ENCODE peak calls at places on chromosomes 11 and 22, in five cellular contexts. U, A, E, B and J are unnamed samples.

GRCh38 chr11:69878144-69878883 is 59.1 kb upstream of the FGF3 start:
- DNase-seq in U (no peak), A (no peak), E (no peak), B (no peak), J (no peak)

GRCh38 chr11:61509058-61510029 is 795 bp downstream of the LRRC10B start:
- DNase-seq in U (peak; percentile 90), A (no peak), E (peak; percentile 83), B (no peak), J (peak; percentile 79)

GRCh38 chr22:44550666-44551491 is 52.8 kb upstream of the RTL6 start:
- DNase-seq in U (no peak), A (peak; percentile 37), E (peak; percentile 30), B (no peak), J (peak; percentile 96)

GRCh38 chr11:55658031-55658573 is 3.9 kb upstream of the OR4C6 start:
- DNase-seq in U (no peak), A (no peak), E (no peak), B (no peak), J (no peak)

GRCh38 chr11:124415356-124415923 is 9.2 kb downstream of the OR8B4 start:
- DNase-seq in U (peak; percentile 60), A (peak; percentile 19), E (no peak), B (no peak), J (peak; percentile 1)

GRCh38 chr22:44884968-44885805 is 124.6 kb downstream of the PHF21B start:
- DNase-seq in U (no peak), A (no peak), E (no peak), B (no peak), J (no peak)

GRCh38 chr11:126310229-126310991 is 6.5 kb downstream of the DCPS start:
- DNase-seq in U (peak; percentile 85), A (no peak), E (peak; percentile 81), B (peak; percentile 33), J (peak; percentile 91)

GRCh38 chr11:120929664-120930154 is 94.2 kb upstream of the TBCEL start:
- DNase-seq in U (peak; percentile 91), A (no peak), E (peak; percentile 38), B (no peak), J (peak; percentile 11)

GRCh38 chr11:45083544-45084087 is 62.8 kb upstream of the PRDM11 start:
- DNase-seq in U (peak; percentile 29), A (no peak), E (peak; percentile 37), B (no peak), J (no peak)

GRCh38 chr11:36509265-36509664 is 807 bp downstream of the TRAF6 start:
- DNase-seq in U (peak; percentile 85), A (no peak), E (peak; percentile 42), B (no peak), J (no peak)
- TF ChIP-seq CTCF in U (no peak), A (no peak), E (no peak), B (no peak), J (no peak)

DNA sequence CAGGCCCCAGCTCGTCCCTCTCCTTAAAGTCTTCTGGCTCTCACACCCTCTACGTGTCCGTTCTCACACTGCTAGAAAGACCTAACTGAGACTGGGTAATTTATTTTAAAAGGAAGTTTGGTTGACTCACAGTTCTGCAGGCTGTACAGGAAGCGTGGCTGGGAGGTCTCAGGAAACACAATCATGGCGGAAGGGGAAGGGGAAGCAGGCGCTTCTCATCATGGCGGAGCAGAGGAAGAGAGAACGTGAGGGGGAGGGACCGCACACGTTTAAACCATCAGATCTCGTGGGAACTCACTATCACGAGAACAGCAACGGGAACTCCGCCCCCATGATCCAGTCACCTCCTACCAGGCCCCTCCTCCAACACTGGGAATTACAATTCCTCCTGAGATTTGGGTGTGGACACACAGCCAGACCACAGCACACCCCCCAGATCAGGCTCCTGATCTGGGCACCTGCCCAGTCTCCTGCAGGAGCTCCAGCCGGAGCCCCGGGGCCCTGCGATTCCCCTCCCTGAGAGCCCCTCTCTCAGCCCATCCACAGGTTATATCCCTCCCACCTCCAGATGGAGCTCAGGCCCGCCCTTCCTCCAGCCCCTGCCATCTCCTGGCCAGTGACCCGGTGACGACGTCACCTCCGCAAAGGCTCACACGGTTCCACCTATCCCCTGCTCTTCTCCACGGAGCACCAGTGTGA is 170.2 kb downstream of the BRD1 start:
- DNase-seq in U (no peak), A (no peak), E (peak; percentile 39), B (no peak), J (no peak)
- H3K4me3 ChIP-seq in U (no peak overlapping the region), A (no peak overlapping the region), E (no peak overlapping the region), B (peak overlapping the region; percentile 69), J (no peak overlapping the region)

GRCh38 chr22:50699754-50700386 is 27.2 kb downstream of the SHANK3 start:
- DNase-seq in U (peak; percentile 46), A (no peak), E (peak; percentile 10), B (no peak), J (no peak)
- TF ChIP-seq CTCF in U (peak; percentile 20), A (no peak), E (no peak), B (no peak), J (no peak)

GRCh38 chr11:64865286-64866172 is 12.9 kb downstream of the EHD1 start:
- DNase-seq in U (no peak), A (peak; percentile 77), E (no peak), B (no peak), J (peak; percentile 91)
- H3K4me3 ChIP-seq in U (no peak overlapping the region), A (no peak overlapping the region), E (no peak overlapping the region), B (peak overlapping the region; percentile 66), J (no peak overlapping the region)

GRCh38 chr11:66495401-66495844 is 15.0 kb upstream of the BBS1 start:
- DNase-seq in U (no peak), A (no peak), E (no peak), B (no peak), J (no peak)
- TF ChIP-seq CTCF in U (peak; percentile 11), A (no peak), E (no peak), B (no peak), J (no peak)

GRCh38 chr11:76209956-76210885 is 3.9 kb upstream of the WNT11 start:
- DNase-seq in U (peak; percentile 81), A (no peak), E (peak; percentile 79), B (no peak), J (peak; percentile 87)
- H3K4me3 ChIP-seq in U (peak overlapping the region; percentile 61), A (peak overlapping the region; percentile 46), E (peak overlapping the region; percentile 40), B (peak overlapping the region; percentile 72), J (peak overlapping the region; percentile 60)

GRCh38 chr11:29435421-29435820 is 581.4 kb downstream of the KCNA4 start:
- DNase-seq in U (no peak), A (no peak), E (no peak), B (no peak), J (no peak)

GRCh38 chr11:29438815-29439214 is 578.0 kb downstream of the KCNA4 start:
- DNase-seq in U (no peak), A (no peak), E (no peak), B (no peak), J (no peak)

DNA sequence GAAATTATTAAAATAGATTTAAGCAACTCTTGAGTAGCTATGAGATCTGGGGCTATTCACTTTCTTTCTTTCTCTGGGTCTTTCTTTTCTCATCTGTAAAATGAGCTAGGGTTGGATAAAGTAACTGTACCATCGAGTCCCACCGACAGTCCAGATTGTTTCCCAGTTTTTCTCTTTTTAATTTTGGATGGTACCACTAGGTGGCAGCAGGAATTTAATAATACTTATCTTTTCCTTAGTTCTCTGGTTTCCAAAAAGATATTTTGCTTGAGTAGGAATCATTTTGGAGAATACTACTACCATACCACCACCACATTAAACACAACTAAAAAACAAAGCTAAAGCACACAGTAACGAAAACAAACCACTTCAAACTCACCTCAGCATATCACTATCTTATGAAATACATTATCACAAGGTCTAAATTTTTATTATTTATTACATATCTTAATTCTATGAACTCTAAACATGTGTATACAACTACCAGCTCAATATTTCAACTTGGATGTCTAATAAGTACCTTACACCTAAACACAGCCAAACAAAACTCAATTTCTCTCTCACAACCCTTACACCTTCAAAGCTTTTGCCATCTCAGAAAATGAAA is 584.0 kb downstream of the KCNA4 start:
- DNase-seq in U (peak; percentile 48), A (no peak), E (no peak), B (no peak), J (peak; percentile 14)
- TF ChIP-seq CTCF in U (peak; percentile 56), A (peak; percentile 23), E (peak; percentile 52), B (peak; percentile 45), J (peak; percentile 41)

DNA sequence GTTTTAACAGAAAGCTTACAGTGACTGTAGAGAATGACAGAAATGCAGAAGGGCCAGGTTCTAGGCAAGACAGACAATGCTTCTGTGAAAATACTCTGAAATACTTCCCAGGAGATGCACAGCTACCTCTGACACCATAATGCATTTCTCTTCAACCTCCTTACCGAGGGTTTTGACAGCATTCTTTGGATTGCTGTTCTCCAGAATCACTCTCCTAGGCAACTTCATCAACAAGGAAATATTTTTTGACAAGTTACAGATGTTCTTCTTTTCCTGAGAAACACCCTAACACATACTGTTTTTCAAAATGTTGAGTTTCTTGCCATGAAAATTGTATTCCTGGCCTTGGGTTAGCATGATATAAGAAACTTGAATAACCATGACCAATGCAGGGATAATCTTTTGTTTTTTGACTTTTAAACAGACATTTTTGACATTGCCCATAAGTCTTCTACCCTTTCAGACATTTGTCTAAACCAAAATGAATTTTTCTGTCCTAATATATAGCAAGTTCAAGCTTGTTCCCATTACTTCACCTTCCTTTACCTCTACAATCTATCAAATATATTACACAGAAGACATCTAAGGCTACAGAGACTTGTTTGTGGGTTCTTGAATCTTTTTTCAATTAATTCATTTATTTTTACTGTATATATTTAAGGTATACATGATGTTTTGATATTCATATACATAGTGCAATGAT is 108.1 kb downstream of the CCDC34 start:
- DNase-seq in U (no peak), A (peak; percentile 88), E (no peak), B (no peak), J (no peak)
- H3K4me3 ChIP-seq in U (no peak overlapping the region), A (no peak overlapping the region), E (no peak overlapping the region), B (no peak overlapping the region), J (no peak overlapping the region)

DNA sequence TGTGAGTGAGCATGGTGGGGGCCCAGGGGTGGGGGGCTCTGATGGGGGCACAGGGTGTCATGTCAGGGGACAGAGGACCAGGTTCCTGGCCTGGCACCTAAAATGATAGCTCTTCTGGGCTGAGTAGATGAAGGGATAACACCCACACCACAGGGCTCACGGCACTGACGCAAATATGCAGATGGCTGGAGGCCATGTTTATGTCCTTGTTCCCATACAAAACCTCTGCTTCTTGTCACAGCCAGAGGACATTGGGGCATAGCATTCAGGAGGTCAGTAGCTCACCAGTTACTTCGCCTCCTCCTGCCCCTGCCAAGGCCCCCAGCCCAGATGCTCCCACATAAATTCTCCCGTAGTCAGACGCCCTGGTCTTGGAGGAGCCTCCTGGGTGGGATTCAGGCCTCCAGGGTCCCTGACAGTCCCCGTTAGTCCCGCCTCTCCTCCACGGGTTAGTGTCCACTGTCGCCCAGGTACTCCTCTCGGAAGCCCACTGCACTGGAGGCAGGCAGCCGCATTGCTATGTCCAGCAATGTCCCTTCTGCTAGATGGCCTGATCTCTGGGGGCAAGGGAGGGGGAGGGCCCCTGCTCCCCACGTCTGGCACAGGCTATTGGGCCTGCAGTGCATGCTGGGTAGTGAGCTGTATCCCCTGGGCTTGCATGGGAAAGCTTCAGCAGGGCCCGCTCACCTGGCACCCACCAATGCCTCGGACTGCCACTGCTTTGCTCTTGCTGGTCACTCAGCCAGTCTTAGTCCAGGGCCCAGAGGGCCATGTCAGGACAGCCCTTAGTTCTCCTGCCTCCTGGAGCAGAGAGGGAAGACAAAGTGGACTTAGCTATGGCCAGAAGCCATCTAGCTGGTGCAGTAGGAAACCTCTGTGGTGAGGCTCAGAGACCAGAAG is 75.6 kb upstream of the MYOD1 start:
- DNase-seq in U (no peak), A (no peak), E (no peak), B (no peak), J (no peak)
- TF ChIP-seq CTCF in U (no peak), A (no peak), E (no peak), B (no peak), J (no peak)